ENCODE peak calls at places on chromosomes 12 and 14, in nine cellular contexts. One of them, this sample, is unnamed. For H3K36me3, the result is how much of the 10 kb centered on the place peaks cover.

GRCh38 chr12:69701821-69702220 is 2.7 kb upstream of the BEST3 start:
- DNase-seq in aorta: no peak
- DNase-seq in fibroblast of lung: no peak
- DNase-seq in thoracic aorta: no peak
- DNase-seq in lower lobe of right lung: no peak
- DNase-seq in mesenchymal stem cell: no peak
- DNase-seq in heart left ventricle: no peak
- DNase-seq in psoas muscle: no peak
- DNase-seq in tibial artery: no peak
- DNase-seq in this sample: no peak

GRCh38 chr14:73606271-73606670 is 6.0 kb upstream of the ACOT6 start:
- DNase-seq in aorta: no peak
- DNase-seq in fibroblast of lung: no peak
- DNase-seq in thoracic aorta: no peak
- DNase-seq in lower lobe of right lung: no peak
- DNase-seq in mesenchymal stem cell: no peak
- DNase-seq in heart left ventricle: no peak
- DNase-seq in psoas muscle: no peak
- DNase-seq in tibial artery: no peak
- DNase-seq in this sample: no peak

GRCh38 chr14:75229923-75230792 is 48.5 kb upstream of the FOS start:
- DNase-seq in aorta: no peak
- DNase-seq in fibroblast of lung: no peak
- DNase-seq in thoracic aorta: no peak
- DNase-seq in lower lobe of right lung: peak
- DNase-seq in mesenchymal stem cell: peak
- DNase-seq in heart left ventricle: peak
- DNase-seq in psoas muscle: no peak
- DNase-seq in tibial artery: no peak
- DNase-seq in this sample: no peak

GRCh38 chr12:13099066-13099909 is 4.2 kb downstream of the GSG1 start:
- DNase-seq in aorta: no peak
- DNase-seq in fibroblast of lung: peak
- DNase-seq in thoracic aorta: no peak
- DNase-seq in lower lobe of right lung: no peak
- DNase-seq in mesenchymal stem cell: peak
- DNase-seq in heart left ventricle: peak
- DNase-seq in psoas muscle: no peak
- DNase-seq in tibial artery: no peak
- DNase-seq in this sample: no peak

GRCh38 chr14:53741379-53742225 is 215.0 kb downstream of the BMP4 start:
- DNase-seq in aorta: no peak
- DNase-seq in fibroblast of lung: peak
- DNase-seq in thoracic aorta: no peak
- DNase-seq in lower lobe of right lung: no peak
- DNase-seq in mesenchymal stem cell: no peak
- DNase-seq in heart left ventricle: no peak
- DNase-seq in psoas muscle: no peak
- DNase-seq in tibial artery: no peak
- DNase-seq in this sample: no peak

GRCh38 chr14:74648643-74649042 is 36.6 kb upstream of the LTBP2 start:
- DNase-seq in aorta: no peak
- DNase-seq in fibroblast of lung: no peak
- DNase-seq in thoracic aorta: no peak
- DNase-seq in lower lobe of right lung: no peak
- DNase-seq in mesenchymal stem cell: no peak
- DNase-seq in heart left ventricle: no peak
- DNase-seq in psoas muscle: no peak
- DNase-seq in tibial artery: peak
- DNase-seq in this sample: peak

GRCh38 chr14:77376380-77376770 is 519 bp downstream of the TMED8 start:
- DNase-seq in aorta: peak
- DNase-seq in fibroblast of lung: peak
- DNase-seq in thoracic aorta: no peak
- DNase-seq in lower lobe of right lung: peak
- DNase-seq in mesenchymal stem cell: peak
- DNase-seq in heart left ventricle: peak
- DNase-seq in psoas muscle: peak
- DNase-seq in tibial artery: no peak
- DNase-seq in this sample: no peak

GRCh38 chr14:70987042-70987441 is 79.8 kb downstream of the PCNX1 start:
- DNase-seq in aorta: no peak
- DNase-seq in fibroblast of lung: no peak
- DNase-seq in thoracic aorta: no peak
- DNase-seq in lower lobe of right lung: no peak
- DNase-seq in mesenchymal stem cell: peak
- DNase-seq in heart left ventricle: no peak
- DNase-seq in psoas muscle: no peak
- DNase-seq in tibial artery: no peak
- DNase-seq in this sample: no peak

GRCh38 chr12:18457362-18457761 is 196.0 kb downstream of the PIK3C2G start:
- DNase-seq in aorta: no peak
- DNase-seq in fibroblast of lung: no peak
- DNase-seq in thoracic aorta: no peak
- DNase-seq in lower lobe of right lung: no peak
- DNase-seq in mesenchymal stem cell: no peak
- DNase-seq in heart left ventricle: no peak
- DNase-seq in psoas muscle: no peak
- DNase-seq in tibial artery: no peak
- DNase-seq in this sample: no peak

DNA sequence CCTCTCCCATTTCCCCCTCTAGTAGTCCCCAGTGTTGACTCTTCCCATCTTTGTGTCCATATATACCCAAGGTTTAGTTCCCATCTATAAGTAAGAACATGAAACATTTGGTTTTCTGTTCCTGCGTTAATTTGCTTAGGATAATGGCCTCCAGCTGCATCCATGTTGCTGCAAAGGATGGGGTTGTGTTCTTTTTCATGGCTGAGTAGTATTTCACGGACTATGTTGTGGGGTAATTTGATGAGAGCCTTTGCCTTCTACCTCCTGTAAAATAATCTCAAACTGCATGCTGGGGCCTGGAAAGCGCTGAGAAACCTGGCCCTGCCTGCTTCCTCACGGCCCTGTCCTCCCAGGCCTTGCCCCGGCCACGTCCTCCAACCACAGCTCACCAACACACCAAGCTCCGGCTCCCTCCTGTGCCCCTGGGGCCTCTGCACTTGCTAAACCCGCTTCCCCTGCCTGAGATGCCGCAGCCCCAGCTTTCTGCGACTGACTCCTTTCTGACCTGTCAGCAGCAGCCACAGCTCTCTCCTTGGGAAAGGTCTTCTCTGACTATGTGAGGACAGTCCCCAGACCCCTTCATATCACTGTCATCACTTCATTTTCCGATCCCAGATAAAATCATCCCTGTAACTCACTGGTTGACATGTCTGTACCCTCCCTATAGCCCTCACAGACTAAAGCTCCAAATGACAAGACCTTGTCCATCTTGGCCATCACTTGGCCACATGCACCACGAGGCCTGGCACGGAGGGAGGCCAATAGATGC is 19.8 kb downstream of the ITPK1 start:
- DNase-seq in aorta: no peak
- DNase-seq in fibroblast of lung: no peak
- DNase-seq in thoracic aorta: no peak
- DNase-seq in lower lobe of right lung: no peak
- DNase-seq in mesenchymal stem cell: no peak
- DNase-seq in heart left ventricle: no peak
- DNase-seq in psoas muscle: no peak
- DNase-seq in tibial artery: no peak
- DNase-seq in this sample: no peak
- H3K27ac ChIP-seq in aorta: no peak
- H3K27ac ChIP-seq in fibroblast of lung: no peak
- H3K27ac ChIP-seq in thoracic aorta: no peak
- H3K27ac ChIP-seq in lower lobe of right lung: no peak
- H3K27ac ChIP-seq in mesenchymal stem cell: no peak
- H3K27ac ChIP-seq in heart left ventricle: peak
- H3K27ac ChIP-seq in psoas muscle: no peak
- H3K27ac ChIP-seq in tibial artery: no peak
- H3K27ac ChIP-seq in this sample: no peak

GRCh38 chr14:102029956-102030355 is 56.9 kb downstream of the HSP90AA1 start:
- DNase-seq in aorta: no peak
- DNase-seq in fibroblast of lung: peak
- DNase-seq in thoracic aorta: no peak
- DNase-seq in lower lobe of right lung: no peak
- DNase-seq in mesenchymal stem cell: peak
- DNase-seq in heart left ventricle: no peak
- DNase-seq in psoas muscle: no peak
- DNase-seq in tibial artery: no peak
- DNase-seq in this sample: no peak

GRCh38 chr14:102028733-102029132 is 58.1 kb downstream of the HSP90AA1 start:
- DNase-seq in aorta: no peak
- DNase-seq in fibroblast of lung: peak
- DNase-seq in thoracic aorta: no peak
- DNase-seq in lower lobe of right lung: no peak
- DNase-seq in mesenchymal stem cell: peak
- DNase-seq in heart left ventricle: no peak
- DNase-seq in psoas muscle: no peak
- DNase-seq in tibial artery: no peak
- DNase-seq in this sample: no peak

GRCh38 chr14:102033241-102033640 is 53.6 kb downstream of the HSP90AA1 start:
- DNase-seq in aorta: no peak
- DNase-seq in fibroblast of lung: no peak
- DNase-seq in thoracic aorta: no peak
- DNase-seq in lower lobe of right lung: no peak
- DNase-seq in mesenchymal stem cell: no peak
- DNase-seq in heart left ventricle: no peak
- DNase-seq in psoas muscle: no peak
- DNase-seq in tibial artery: no peak
- DNase-seq in this sample: no peak

GRCh38 chr14:102026934-102027333 is 59.9 kb downstream of the HSP90AA1 start:
- DNase-seq in aorta: no peak
- DNase-seq in fibroblast of lung: no peak
- DNase-seq in thoracic aorta: no peak
- DNase-seq in lower lobe of right lung: no peak
- DNase-seq in mesenchymal stem cell: no peak
- DNase-seq in heart left ventricle: no peak
- DNase-seq in psoas muscle: no peak
- DNase-seq in tibial artery: no peak
- DNase-seq in this sample: no peak

DNA sequence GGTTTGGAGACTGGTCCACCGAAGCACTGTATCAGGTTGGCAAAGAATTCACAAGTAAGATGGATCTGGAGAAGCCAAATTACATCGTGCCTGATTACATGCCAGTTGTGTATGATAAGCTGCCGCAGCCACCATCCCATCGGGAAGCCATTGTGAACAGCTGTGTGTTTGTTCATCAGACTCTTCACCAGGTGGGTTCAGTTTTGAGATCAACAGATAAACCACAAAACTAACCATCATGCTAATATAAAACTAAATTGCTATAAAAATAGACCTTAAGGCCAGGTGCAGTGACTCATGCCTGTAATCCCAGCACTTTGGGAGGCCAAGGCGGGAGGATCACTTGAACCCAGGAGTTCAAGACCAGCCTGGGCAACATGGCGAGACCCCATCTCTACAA is 58.9 kb downstream of the HSP90AA1 start:
- DNase-seq in aorta: no peak
- DNase-seq in fibroblast of lung: no peak
- DNase-seq in thoracic aorta: no peak
- DNase-seq in lower lobe of right lung: no peak
- DNase-seq in mesenchymal stem cell: no peak
- DNase-seq in heart left ventricle: no peak
- DNase-seq in psoas muscle: no peak
- DNase-seq in tibial artery: no peak
- DNase-seq in this sample: no peak
- H3K4me3 ChIP-seq in aorta: no peak
- H3K4me3 ChIP-seq in fibroblast of lung: no peak
- H3K4me3 ChIP-seq in thoracic aorta: no peak
- H3K4me3 ChIP-seq in lower lobe of right lung: no peak
- H3K4me3 ChIP-seq in mesenchymal stem cell: no peak
- H3K4me3 ChIP-seq in heart left ventricle: no peak
- H3K4me3 ChIP-seq in psoas muscle: no peak
- H3K4me3 ChIP-seq in tibial artery: no peak
- H3K4me3 ChIP-seq in this sample: no peak

GRCh38 chr14:102952276-102952675 is 29.8 kb downstream of the AMN start:
- DNase-seq in aorta: no peak
- DNase-seq in fibroblast of lung: no peak
- DNase-seq in thoracic aorta: no peak
- DNase-seq in lower lobe of right lung: peak
- DNase-seq in mesenchymal stem cell: no peak
- DNase-seq in heart left ventricle: no peak
- DNase-seq in psoas muscle: no peak
- DNase-seq in tibial artery: no peak
- DNase-seq in this sample: no peak

GRCh38 chr14:102955636-102956035 is 33.2 kb downstream of the AMN start:
- DNase-seq in aorta: no peak
- DNase-seq in fibroblast of lung: no peak
- DNase-seq in thoracic aorta: no peak
- DNase-seq in lower lobe of right lung: no peak
- DNase-seq in mesenchymal stem cell: no peak
- DNase-seq in heart left ventricle: no peak
- DNase-seq in psoas muscle: no peak
- DNase-seq in tibial artery: no peak
- DNase-seq in this sample: no peak

GRCh38 chr14:102951799-102952198 is 29.3 kb downstream of the AMN start:
- DNase-seq in aorta: no peak
- DNase-seq in fibroblast of lung: no peak
- DNase-seq in thoracic aorta: no peak
- DNase-seq in lower lobe of right lung: no peak
- DNase-seq in mesenchymal stem cell: no peak
- DNase-seq in heart left ventricle: no peak
- DNase-seq in psoas muscle: no peak
- DNase-seq in tibial artery: no peak
- DNase-seq in this sample: no peak

GRCh38 chr14:102953100-102953499 is 30.6 kb downstream of the AMN start:
- DNase-seq in aorta: no peak
- DNase-seq in fibroblast of lung: no peak
- DNase-seq in thoracic aorta: no peak
- DNase-seq in lower lobe of right lung: peak
- DNase-seq in mesenchymal stem cell: no peak
- DNase-seq in heart left ventricle: no peak
- DNase-seq in psoas muscle: no peak
- DNase-seq in tibial artery: no peak
- DNase-seq in this sample: no peak

GRCh38 chr14:102954081-102954789 is 31.8 kb downstream of the AMN start:
- DNase-seq in aorta: no peak
- DNase-seq in fibroblast of lung: no peak
- DNase-seq in thoracic aorta: no peak
- DNase-seq in lower lobe of right lung: no peak
- DNase-seq in mesenchymal stem cell: no peak
- DNase-seq in heart left ventricle: no peak
- DNase-seq in psoas muscle: no peak
- DNase-seq in tibial artery: no peak
- DNase-seq in this sample: no peak
- H3K36me3 ChIP-seq in aorta: under half
- H3K36me3 ChIP-seq in fibroblast of lung: under half
- H3K36me3 ChIP-seq in thoracic aorta: half or more
- H3K36me3 ChIP-seq in lower lobe of right lung: half or more
- H3K36me3 ChIP-seq in mesenchymal stem cell: half or more
- H3K36me3 ChIP-seq in heart left ventricle: under half
- H3K36me3 ChIP-seq in psoas muscle: under half
- H3K36me3 ChIP-seq in tibial artery: half or more
- H3K36me3 ChIP-seq in this sample: under half

DNA sequence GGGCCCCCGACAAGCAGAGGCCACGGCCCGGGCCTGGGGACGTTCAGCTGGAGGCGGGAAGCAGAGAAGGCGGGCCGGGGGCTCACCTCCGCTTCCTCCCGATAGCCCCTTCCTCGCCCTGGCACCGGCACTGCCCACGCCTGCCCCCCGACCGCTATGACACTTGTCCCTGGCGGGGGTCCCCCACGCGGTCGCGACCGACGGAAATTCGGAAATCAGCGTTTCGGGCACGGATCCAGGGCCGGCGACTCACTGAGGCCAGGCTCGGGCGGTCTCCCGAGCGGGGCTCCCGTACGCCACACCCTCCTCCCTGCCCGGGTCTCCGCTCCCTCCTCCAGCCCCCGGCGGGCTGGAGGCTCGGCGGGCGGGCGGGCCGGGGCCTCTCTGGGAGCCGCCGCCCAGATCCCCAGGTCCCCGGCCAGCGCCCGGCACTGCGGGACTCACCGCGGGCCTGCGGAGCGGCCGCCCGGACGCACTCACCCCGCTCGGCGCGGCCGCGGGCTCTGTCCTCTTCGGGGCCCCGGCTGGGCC is 552 bp downstream of the PITPNM2 start:
- DNase-seq in aorta: peak
- DNase-seq in fibroblast of lung: no peak
- DNase-seq in thoracic aorta: no peak
- DNase-seq in lower lobe of right lung: peak
- DNase-seq in mesenchymal stem cell: peak
- DNase-seq in heart left ventricle: peak
- DNase-seq in psoas muscle: peak
- DNase-seq in tibial artery: peak
- DNase-seq in this sample: peak
- H3K27ac ChIP-seq in aorta: no peak
- H3K27ac ChIP-seq in fibroblast of lung: peak
- H3K27ac ChIP-seq in thoracic aorta: peak
- H3K27ac ChIP-seq in lower lobe of right lung: peak
- H3K27ac ChIP-seq in mesenchymal stem cell: no peak
- H3K27ac ChIP-seq in heart left ventricle: peak
- H3K27ac ChIP-seq in psoas muscle: peak
- H3K27ac ChIP-seq in tibial artery: peak
- H3K27ac ChIP-seq in this sample: peak

This sample was measured in sigmoid colon.